ENCODE peak calls at places on chromosomes 16 and 17, in five cellular contexts. L is CD8-positive, alpha-beta T cell; V is adipocyte; E is neuronal stem cell; G is cardiac muscle cell. W is an unnamed sample. For H3K4me1, the result is how much of the 10 kb centered on the place peaks cover.

GRCh38 chr16:75281826-75282225 is 30.4 kb upstream of the BCAR1 start:
- DNase-seq in L (no peak), V (no peak), E (no peak), G (no peak), W (no peak)

GRCh38 chr17:59572301-59572924 is 7.0 kb downstream of the DHX40 start:
- DNase-seq in L (no peak), V (peak), E (no peak), G (no peak), W (no peak)

GRCh38 chr16:67283039-67283825 is 3.9 kb downstream of the PLEKHG4 start:
- DNase-seq in L (no peak), V (no peak), E (no peak), G (no peak), W (no peak)

GRCh38 chr17:78979780-78980623 is at the start of gene LGALS3BP:
- DNase-seq in L (peak), V (peak), E (peak), G (peak), W (peak)

GRCh38 chr16:50430076-50430475 is 61.3 kb upstream of the BRD7 start:
- DNase-seq in L (no peak), V (no peak), E (no peak), G (no peak), W (no peak)

GRCh38 chr16:75640598-75640997 is 6.9 kb downstream of the KARS1 start:
- DNase-seq in L (no peak), V (no peak), E (no peak), G (no peak), W (no peak)

GRCh38 chr17:56637254-56637653 is 43.8 kb downstream of the NOG start:
- DNase-seq in L (no peak), V (no peak), E (no peak), G (no peak), W (no peak)

GRCh38 chr17:57284984-57285646 is 28.8 kb downstream of the MSI2 start:
- DNase-seq in L (no peak), V (no peak), E (peak), G (no peak), W (no peak)

GRCh38 chr17:82690786-82691489 is 7.6 kb downstream of the RAB40B start:
- DNase-seq in L (no peak), V (no peak), E (no peak), G (no peak), W (no peak)

GRCh38 chr16:22016927-22017326 is 9.0 kb downstream of the MOSMO start:
- DNase-seq in L (no peak), V (no peak), E (no peak), G (no peak), W (no peak)

GRCh38 chr17:34620458-34620857 is 41.1 kb downstream of the TMEM132E start:
- DNase-seq in L (no peak), V (no peak), E (no peak), G (no peak), W (no peak)

GRCh38 chr16:66719246-66719645 is 22.7 kb upstream of the CMTM4 start:
- DNase-seq in L (no peak), V (no peak), E (no peak), G (no peak), W (no peak)

GRCh38 chr16:73015612-73016487 is 32.1 kb downstream of the ZFHX3 start:
- DNase-seq in L (no peak), V (no peak), E (no peak), G (no peak), W (no peak)

GRCh38 chr17:67615011-67615561 is 102.7 kb upstream of the NOL11 start:
- DNase-seq in L (no peak), V (no peak), E (no peak), G (no peak), W (no peak)

GRCh38 chr16:48194828-48195566 is 39.2 kb upstream of the ABCC12 start:
- DNase-seq in L (no peak), V (peak), E (no peak), G (no peak), W (no peak)

GRCh38 chr17:9209781-9210370 is 188.6 kb downstream of the NTN1 start:
- DNase-seq in L (no peak), V (no peak), E (no peak), G (no peak), W (no peak)

GRCh38 chr16:63617047-63617989 is 1504.5 kb downstream of the CDH11 start:
- DNase-seq in L (no peak), V (peak), E (no peak), G (peak), W (no peak)

GRCh38 chr17:28878981-28879380 is 18.6 kb downstream of the FLOT2 start:
- DNase-seq in L (no peak), V (peak), E (no peak), G (peak), W (peak)

GRCh38 chr17:76154292-76154691 is 13.2 kb upstream of the FOXJ1 start:
- DNase-seq in L (no peak), V (no peak), E (no peak), G (no peak), W (no peak)

GRCh38 chr17:28598389-28598788 is 436 bp downstream of the SPAG5 start:
- DNase-seq in L (no peak), V (peak), E (no peak), G (no peak), W (no peak)

DNA sequence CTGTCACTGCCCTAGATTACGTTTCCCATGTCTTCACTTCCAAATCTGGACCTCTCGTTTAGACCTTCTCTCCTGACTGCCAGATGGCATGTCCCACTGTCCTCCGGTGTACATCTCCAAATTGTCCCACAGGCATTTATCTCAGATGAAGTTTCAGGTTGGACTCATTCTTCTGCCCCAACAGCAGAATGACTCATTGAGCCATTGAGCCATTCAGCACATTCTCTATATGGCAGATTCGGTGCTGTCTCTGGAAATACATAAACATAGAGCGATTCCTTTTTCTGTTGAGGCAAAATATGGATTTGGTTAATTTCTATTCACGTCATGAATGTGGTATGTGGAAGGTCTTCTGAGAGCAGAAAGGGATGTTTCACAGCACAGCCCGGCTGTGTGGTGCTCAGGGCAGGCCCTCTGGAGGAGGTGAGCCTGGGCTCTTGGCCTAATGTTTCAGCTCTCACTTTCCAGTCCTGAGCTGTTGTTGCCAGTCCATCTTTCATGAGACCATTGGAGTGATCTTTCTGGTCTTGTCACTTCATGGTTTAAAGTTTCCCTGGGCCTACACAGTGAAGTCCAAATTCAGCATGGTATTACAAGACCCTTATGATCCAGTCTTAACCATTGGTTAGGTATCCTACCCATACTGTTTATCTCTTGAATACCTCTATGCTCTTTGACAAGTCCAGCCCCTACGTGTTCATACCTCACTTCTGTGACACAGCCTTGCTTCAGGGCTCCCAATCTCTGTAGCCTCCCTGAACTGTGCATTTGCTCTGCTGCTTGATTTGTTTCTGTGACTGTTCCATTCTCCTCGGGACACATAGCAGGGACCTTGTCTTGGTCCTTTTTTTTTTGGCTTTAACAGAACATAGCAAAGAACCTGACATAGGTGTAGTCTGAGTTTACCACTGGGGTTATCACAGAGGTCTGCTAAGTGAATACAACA is 15.9 kb downstream of the HAPSTR1 start:
- DNase-seq in L (no peak), V (no peak), E (no peak), G (no peak), W (no peak)
- H3K4me1 ChIP-seq in L (half or more), V (half or more), E (under half), G (under half), W (under half)

GRCh38 chr16:89411335-89411850 is 79.0 kb downstream of the ANKRD11 start:
- DNase-seq in L (no peak), V (no peak), E (no peak), G (no peak), W (no peak)

GRCh38 chr16:89410322-89410721 is 80.0 kb downstream of the ANKRD11 start:
- DNase-seq in L (no peak), V (no peak), E (no peak), G (no peak), W (no peak)

GRCh38 chr16:89412811-89413210 is 77.5 kb downstream of the ANKRD11 start:
- DNase-seq in L (no peak), V (no peak), E (peak), G (peak), W (no peak)

GRCh38 chr16:89409161-89409711 is 81.1 kb downstream of the ANKRD11 start:
- DNase-seq in L (peak), V (no peak), E (no peak), G (no peak), W (no peak)

GRCh38 chr16:89410794-89411309 is 79.5 kb downstream of the ANKRD11 start:
- DNase-seq in L (no peak), V (peak), E (no peak), G (no peak), W (no peak)
- H3K4me3 ChIP-seq in L (no peak), V (no peak), E (no peak), G (no peak), W (no peak)

GRCh38 chr17:41516147-41516827 is 2.4 kb downstream of the KRT15 start:
- DNase-seq in L (no peak), V (no peak), E (no peak), G (no peak), W (no peak)
- H3K4me1 ChIP-seq in L (under half), V (under half), E (under half), G (under half), W (under half)

GRCh38 chr16:46882940-46883307 is 1.2 kb upstream of the GPT2 start:
- DNase-seq in L (no peak), V (no peak), E (no peak), G (no peak), W (no peak)
- H3K4me3 ChIP-seq in L (no peak), V (no peak), E (no peak), G (no peak), W (no peak)

GRCh38 chr16:87856796-87857228 is 12.5 kb downstream of the SLC7A5 start:
- DNase-seq in L (no peak), V (no peak), E (no peak), G (no peak), W (no peak)

GRCh38 chr16:87855852-87856715 is 13.2 kb downstream of the SLC7A5 start:
- DNase-seq in L (peak), V (no peak), E (no peak), G (no peak), W (no peak)

GRCh38 chr16:87854907-87855683 is 14.2 kb downstream of the SLC7A5 start:
- DNase-seq in L (no peak), V (no peak), E (no peak), G (no peak), W (no peak)

GRCh38 chr16:87853411-87854052 is 15.8 kb downstream of the SLC7A5 start:
- DNase-seq in L (peak), V (peak), E (peak), G (peak), W (peak)

DNA sequence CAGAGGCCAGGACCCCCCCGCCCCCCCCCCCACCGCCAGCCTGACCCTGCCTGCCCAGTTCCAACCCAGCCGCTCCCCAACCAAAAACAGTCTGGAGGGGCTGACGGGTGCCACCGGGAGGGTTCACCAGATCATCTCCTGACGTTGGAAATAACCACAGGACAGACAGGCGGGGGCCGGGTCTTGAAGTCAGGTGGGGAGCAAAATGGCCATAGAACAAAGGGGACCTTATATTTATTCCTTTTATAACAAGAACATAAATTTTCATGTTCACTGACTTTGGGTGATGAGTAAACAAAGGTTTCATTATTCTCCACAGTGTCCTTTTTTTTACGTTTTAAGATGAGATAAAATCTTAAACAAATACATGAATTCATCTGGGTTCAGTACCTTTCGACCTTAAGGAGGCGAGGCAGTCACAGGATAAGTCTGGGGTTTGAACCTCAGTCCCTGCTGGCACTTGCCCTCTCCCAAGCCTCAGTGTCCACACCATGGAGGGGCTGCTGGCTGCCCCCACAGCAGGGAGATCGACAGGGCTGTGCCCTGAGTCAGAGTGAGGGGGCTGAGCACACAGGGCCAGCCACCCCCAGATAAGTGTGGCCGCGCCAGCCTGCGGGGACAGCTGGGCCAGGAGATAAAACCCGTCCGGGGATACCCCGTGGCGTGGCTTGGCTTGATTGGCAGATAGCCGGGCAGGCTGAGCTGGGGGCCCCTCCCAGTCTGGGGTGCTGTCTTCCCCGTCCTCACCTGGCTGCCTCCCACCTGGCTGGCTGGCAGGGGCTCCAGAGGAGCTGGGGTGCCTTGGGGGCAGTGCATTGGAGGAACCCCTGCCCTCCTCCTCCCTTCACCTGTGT is 15.0 kb downstream of the SLC7A5 start:
- DNase-seq in L (no peak), V (no peak), E (no peak), G (no peak), W (no peak)
- H3K4me1 ChIP-seq in L (under half), V (under half), E (under half), G (under half), W (half or more)

GRCh38 chr17:1462164-1463112 is 6.4 kb upstream of the CRK start:
- DNase-seq in L (no peak), V (no peak), E (no peak), G (no peak), W (no peak)
- H3K4me3 ChIP-seq in L (no peak), V (no peak), E (no peak), G (no peak), W (no peak)

W was measured in Caco-2.